ENCODE peak calls at places on chromosome 18, in seven cellular contexts. W, B, S, U, G, F and Y are unnamed samples.

GRCh38 chr18:49250819-49251388 is 209.5 kb downstream of the DYM start:
- DNase-seq in W (no peak), B (no peak), S (no peak), U (no peak), G (no peak), F (no peak), Y (no peak)

GRCh38 chr18:59087391-59087790 is 52.3 kb upstream of the SEC11C start:
- DNase-seq in W (no peak), B (no peak), S (no peak), U (no peak), G (no peak), F (no peak), Y (no peak)

GRCh38 chr18:40529478-40529877 is 1425.6 kb upstream of the PIK3C3 start:
- DNase-seq in W (no peak), B (no peak), S (no peak), U (peak; percentile 0), G (no peak), F (no peak), Y (no peak)

GRCh38 chr18:63293930-63294329 is 25.6 kb downstream of the BCL2 start:
- DNase-seq in W (no peak), B (no peak), S (no peak), U (no peak), G (no peak), F (no peak), Y (no peak)

GRCh38 chr18:79949571-79950439 is 1.6 kb downstream of the SLC66A2 start:
- DNase-seq in W (peak; percentile 6), B (no peak), S (peak; percentile 89), U (no peak), G (no peak), F (no peak), Y (peak; percentile 36)

GRCh38 chr18:48230459-48231113 is 178.6 kb downstream of the ZBTB7C start:
- DNase-seq in W (no peak), B (peak; percentile 36), S (peak; percentile 82), U (peak; percentile 54), G (peak; percentile 58), F (no peak), Y (no peak)

GRCh38 chr18:26405190-26405781 is 143.1 kb downstream of the KCTD1 start:
- DNase-seq in W (no peak), B (peak; percentile 37), S (no peak), U (no peak), G (peak; percentile 54), F (no peak), Y (no peak)

GRCh38 chr18:44179693-44180092 is 501.0 kb upstream of the SETBP1 start:
- DNase-seq in W (no peak), B (no peak), S (peak; percentile 23), U (no peak), G (no peak), F (no peak), Y (no peak)

GRCh38 chr18:37309059-37309458 is 256.5 kb downstream of the CELF4 start:
- DNase-seq in W (no peak), B (no peak), S (no peak), U (no peak), G (no peak), F (no peak), Y (no peak)

GRCh38 chr18:11820697-11821096 is 30.5 kb upstream of the CHMP1B start:
- DNase-seq in W (no peak), B (no peak), S (no peak), U (no peak), G (no peak), F (no peak), Y (no peak)

GRCh38 chr18:57984490-57985109 is 59.4 kb upstream of the NEDD4L start:
- DNase-seq in W (no peak), B (no peak), S (no peak), U (no peak), G (no peak), F (no peak), Y (no peak)

GRCh38 chr18:48065601-48065995 is 135.1 kb upstream of the SMAD2 start:
- DNase-seq in W (no peak), B (no peak), S (peak; percentile 45), U (no peak), G (no peak), F (no peak), Y (no peak)

GRCh38 chr18:63831080-63831788 is 56.0 kb downstream of the SERPINB7 start:
- DNase-seq in W (no peak), B (no peak), S (no peak), U (no peak), G (no peak), F (no peak), Y (no peak)

GRCh38 chr18:47737956-47738355 is 192.5 kb downstream of the SMAD2 start:
- DNase-seq in W (no peak), B (no peak), S (no peak), U (no peak), G (no peak), F (no peak), Y (peak; percentile 27)

GRCh38 chr18:48838921-48839818 is 111.6 kb downstream of the SMAD7 start:
- DNase-seq in W (no peak), B (no peak), S (peak; percentile 78), U (peak; percentile 68), G (no peak), F (no peak), Y (no peak)

GRCh38 chr18:74172697-74173433 is 24.5 kb downstream of the TIMM21 start:
- DNase-seq in W (no peak), B (no peak), S (no peak), U (no peak), G (peak; percentile 27), F (no peak), Y (no peak)

GRCh38 chr18:68438983-68439382 is 275.9 kb downstream of the TMX3 start:
- DNase-seq in W (no peak), B (no peak), S (no peak), U (no peak), G (no peak), F (no peak), Y (no peak)

GRCh38 chr18:5543036-5543671 is 643 bp downstream of the EPB41L3 start:
- DNase-seq in W (peak; percentile 20), B (no peak), S (peak; percentile 75), U (no peak), G (peak; percentile 25), F (no peak), Y (no peak)

GRCh38 chr18:50377061-50377798 is 2.4 kb downstream of the SKA1 start:
- DNase-seq in W (no peak), B (no peak), S (no peak), U (no peak), G (no peak), F (no peak), Y (no peak)

GRCh38 chr18:50373531-50373930 is 1.3 kb upstream of the SKA1 start:
- DNase-seq in W (no peak), B (no peak), S (no peak), U (no peak), G (peak; percentile 26), F (no peak), Y (no peak)

GRCh38 chr18:50374170-50374752 is 585 bp upstream of the SKA1 start:
- DNase-seq in W (no peak), B (no peak), S (no peak), U (no peak), G (no peak), F (no peak), Y (no peak)

GRCh38 chr18:50372743-50373142 is 2.1 kb upstream of the SKA1 start:
- DNase-seq in W (no peak), B (no peak), S (no peak), U (no peak), G (no peak), F (no peak), Y (no peak)

DNA sequence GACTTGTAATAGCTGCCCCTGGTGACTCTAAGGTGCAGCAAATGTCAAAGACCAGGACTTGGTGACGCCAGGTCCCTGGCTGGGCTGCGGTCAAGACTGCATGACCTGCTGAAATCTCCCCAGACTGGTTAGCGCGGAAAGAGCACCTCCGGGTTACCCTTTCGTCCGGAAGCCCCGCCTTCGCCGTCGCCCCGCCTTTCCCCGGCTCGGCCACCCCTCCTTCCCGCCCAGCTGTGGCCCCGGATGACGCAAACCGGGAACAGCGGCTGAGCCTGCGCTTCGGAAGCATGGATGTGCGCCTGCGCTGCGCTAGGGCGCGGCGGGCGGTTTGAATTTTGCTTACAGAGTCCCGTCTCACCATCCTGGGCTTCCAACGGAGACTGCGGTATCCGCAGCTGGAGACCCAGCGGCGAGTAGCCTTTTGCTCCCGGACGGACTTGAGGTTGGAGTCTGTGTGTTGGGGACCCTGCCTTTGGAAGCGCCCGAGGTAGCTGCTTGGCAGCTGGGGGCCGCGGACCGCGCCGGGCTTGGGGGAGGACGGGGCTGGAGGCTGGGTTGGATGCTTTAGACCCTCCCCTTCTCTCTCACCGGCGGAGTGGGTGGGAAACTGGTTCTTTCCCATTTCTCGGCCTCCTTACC is at the start of gene SKA1:
- DNase-seq in W (peak; percentile 86), B (peak; percentile 88), S (peak; percentile 98), U (peak; percentile 70), G (peak; percentile 94), F (peak; percentile 89), Y (peak; percentile 98)
- TF ChIP-seq POLR2A in W (no peak), B (peak; percentile 65), S (no peak), U (peak; percentile 63), G (peak; percentile 53), F (peak; percentile 40), Y (peak; percentile 52)

GRCh38 chr18:13481331-13481730 is 245.0 kb downstream of the FAM210A start:
- DNase-seq in W (no peak), B (no peak), S (no peak), U (no peak), G (no peak), F (no peak), Y (no peak)
- TF ChIP-seq POLR2A in W (no peak), B (no peak), S (no peak), U (no peak), G (no peak), F (no peak), Y (no peak)

DNA sequence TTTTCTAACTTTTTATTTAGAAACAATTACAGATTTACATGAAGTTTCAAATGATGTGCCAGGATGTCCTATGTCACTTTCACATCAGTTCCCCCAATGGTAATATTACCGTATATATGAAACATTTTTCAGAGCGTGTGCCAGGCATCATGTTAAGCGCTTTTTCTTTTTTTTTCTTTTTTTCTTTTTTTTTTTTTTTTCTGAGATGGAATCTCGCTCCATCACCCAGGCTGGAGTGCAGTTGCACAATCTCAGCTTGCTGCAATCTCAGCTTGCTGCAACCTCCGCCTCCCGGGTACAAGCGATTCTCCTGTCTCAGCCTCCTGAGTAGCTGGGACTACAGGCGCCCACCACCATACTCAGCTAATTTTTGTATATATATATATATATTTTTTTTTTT is 5.6 kb upstream of the PPP4R1 start:
- DNase-seq in W (no peak), B (no peak), S (peak; percentile 74), U (no peak), G (no peak), F (no peak), Y (no peak)
- TF ChIP-seq POLR2A in W (no peak), B (no peak), S (no peak), U (no peak), G (no peak), F (no peak), Y (no peak)

GRCh38 chr18:30992231-30992630 is 50.3 kb downstream of the DSC3 start:
- DNase-seq in W (no peak), B (no peak), S (no peak), U (no peak), G (no peak), F (no peak), Y (no peak)
- TF ChIP-seq POLR2A in W (no peak), B (no peak), S (no peak), U (no peak), G (no peak), F (no peak), Y (no peak)